ENCODE peak calls at places on chromosomes 5 and 9, in five cellular contexts. R, B, X, Y and G are unnamed samples. For H3K79me2, the result is how much of the 10 kb centered on the place peaks cover.

GRCh38 chr9:98230789-98231188 is 24.7 kb downstream of the TBC1D2 start:
- DNase-seq in R (no peak), X (no peak), B (no peak), Y (peak), G (no peak)

GRCh38 chr5:56814361-56814962 is 887 bp upstream of the MAP3K1 start:
- DNase-seq in B (peak), Y (peak), R (peak), X (no peak), G (peak)

GRCh38 chr5:50440651-50441478 is at the start of gene EMB:
- DNase-seq in B (peak), Y (peak), X (peak), R (peak), G (peak)

GRCh38 chr9:79581794-79582193 is 10.0 kb downstream of the TLE4 start:
- DNase-seq in R (no peak), X (peak), B (no peak), Y (peak), G (peak)

GRCh38 chr5:68057186-68057585 is 158.4 kb upstream of the PIK3R1 start:
- DNase-seq in B (no peak), X (no peak), R (no peak), Y (no peak), G (no peak)

GRCh38 chr5:164296603-164297080 is 791.2 kb downstream of the MAT2B start:
- DNase-seq in R (no peak), Y (peak), X (no peak), B (no peak), G (peak)

GRCh38 chr5:389197-389821 is 53.7 kb upstream of the EXOC3 start:
- DNase-seq in X (no peak), B (no peak), Y (peak), R (no peak), G (peak)

GRCh38 chr5:95261369-95262175 is 23.3 kb downstream of the MCTP1 start:
- DNase-seq in B (no peak), R (no peak), Y (peak), X (peak), G (peak)

GRCh38 chr5:84872768-84873167 is 488.1 kb upstream of the EDIL3 start:
- DNase-seq in R (no peak), Y (no peak), X (no peak), B (no peak), G (no peak)

GRCh38 chr5:143657814-143658395 is 154.1 kb upstream of the HMHB1 start:
- DNase-seq in R (no peak), X (no peak), Y (peak), B (peak), G (no peak)

GRCh38 chr5:172402531-172403190 is 51.7 kb downstream of the SH3PXD2B start:
- DNase-seq in B (no peak), Y (no peak), R (no peak), X (no peak), G (no peak)

GRCh38 chr5:138975098-138975847 is 100.1 kb upstream of the LRRTM2 start:
- DNase-seq in X (no peak), R (no peak), B (no peak), Y (peak), G (no peak)

GRCh38 chr5:93580387-93581100 is 475 bp downstream of the NR2F1-AS1 start:
- DNase-seq in R (no peak), Y (no peak), X (peak), B (no peak), G (peak)

GRCh38 chr5:93583525-93583798 is 440 bp downstream of the NR2F1 start:
- DNase-seq in R (no peak), B (no peak), X (no peak), Y (no peak), G (no peak)

GRCh38 chr5:93582677-93583524 is at the start of gene NR2F1:
- DNase-seq in Y (peak), X (peak), B (peak), R (no peak), G (peak)

GRCh38 chr5:93583799-93584530 is 943 bp downstream of the NR2F1 start:
- DNase-seq in R (peak), B (no peak), Y (peak), X (peak), G (peak)

DNA sequence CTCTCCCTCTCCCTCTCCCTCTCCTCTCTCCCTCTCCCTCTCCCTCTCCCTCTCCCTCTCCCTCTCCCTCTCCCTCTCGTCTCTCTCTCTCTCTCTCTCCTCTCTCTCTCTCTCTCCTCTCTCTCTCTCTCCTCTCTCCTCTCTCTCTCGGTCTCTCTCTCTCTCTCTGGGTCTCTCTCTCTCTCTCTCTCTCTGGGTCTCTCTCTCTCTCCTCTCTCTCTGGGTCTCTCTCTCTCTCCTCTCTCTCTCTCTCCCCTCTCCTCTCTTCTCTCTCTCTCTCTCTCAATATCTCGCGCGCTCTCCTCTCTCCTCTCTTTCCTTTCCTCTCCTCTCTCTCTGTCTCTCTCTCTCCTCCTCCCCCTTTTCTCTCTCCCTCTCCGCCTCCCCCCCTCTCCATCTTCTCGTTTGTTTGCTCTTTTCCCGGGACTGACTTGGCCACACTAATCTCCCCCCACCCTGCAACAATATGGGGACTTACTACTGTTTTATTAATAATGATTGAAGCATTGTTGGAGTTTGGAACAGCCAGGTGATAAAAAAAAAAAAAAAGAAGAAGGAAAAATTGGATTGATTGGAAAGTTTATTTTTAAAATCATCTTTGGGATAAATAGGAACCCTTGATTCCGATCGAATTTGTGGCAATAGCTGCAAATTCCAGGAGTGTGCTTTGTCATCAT is 857 bp upstream of the NR2F1-AS1 start:
- DNase-seq in R (no peak), X (peak), Y (no peak), B (no peak), G (peak)
- H3K79me2 ChIP-seq in R (under half), X (under half), Y (under half), B (under half), G (half or more)

GRCh38 chr5:40507095-40507494 is 172.6 kb upstream of the PTGER4 start:
- DNase-seq in X (no peak), Y (no peak), B (no peak), R (no peak), G (no peak)
- TF ChIP-seq CTCF in X (peak), Y (no peak), B (no peak), R (peak), G (peak)

DNA sequence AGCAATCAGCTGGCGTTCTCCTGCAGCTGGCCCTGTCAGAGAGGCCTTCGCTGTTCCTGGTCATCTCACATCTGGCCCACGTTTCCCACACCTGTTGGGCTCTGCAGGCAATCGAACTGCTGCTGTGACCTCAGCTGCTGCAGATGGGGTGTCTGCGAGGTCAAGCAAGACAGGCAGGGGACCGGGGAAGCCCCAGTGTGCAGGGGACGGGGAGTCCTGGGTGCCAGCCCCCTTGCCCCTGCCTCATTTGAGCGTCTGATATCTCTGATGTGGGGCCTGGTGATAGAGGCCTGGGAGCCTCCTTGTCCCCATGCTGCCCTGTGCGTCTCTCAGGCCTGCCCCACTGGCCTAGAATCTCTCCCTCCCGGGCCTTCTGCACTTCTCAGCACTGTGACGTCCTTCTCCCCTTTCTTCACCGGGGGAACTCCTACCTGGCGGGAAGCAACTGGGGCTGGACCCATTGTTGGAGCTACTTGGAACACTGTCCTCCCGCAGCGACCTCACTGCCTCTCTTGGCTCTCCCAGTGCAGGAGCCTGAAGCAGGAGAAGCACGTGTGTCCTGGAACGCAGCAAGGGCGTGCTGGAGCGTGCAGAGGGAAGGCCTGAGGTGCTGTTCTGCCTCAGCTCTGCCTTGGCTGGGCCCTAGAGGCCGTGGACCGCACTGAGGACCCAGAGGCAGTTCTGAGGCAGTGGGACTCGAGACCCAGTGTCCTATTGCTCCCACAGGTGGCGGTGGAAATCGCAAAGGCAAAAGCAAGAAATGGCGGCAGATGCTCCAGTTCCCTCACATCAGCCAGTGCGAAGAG is 3.9 kb downstream of the GRK6 start:
- DNase-seq in Y (no peak), R (peak), B (no peak), X (peak), G (peak)
- H3K79me2 ChIP-seq in Y (under half), R (under half), B (under half), X (under half), G (under half)

DNA sequence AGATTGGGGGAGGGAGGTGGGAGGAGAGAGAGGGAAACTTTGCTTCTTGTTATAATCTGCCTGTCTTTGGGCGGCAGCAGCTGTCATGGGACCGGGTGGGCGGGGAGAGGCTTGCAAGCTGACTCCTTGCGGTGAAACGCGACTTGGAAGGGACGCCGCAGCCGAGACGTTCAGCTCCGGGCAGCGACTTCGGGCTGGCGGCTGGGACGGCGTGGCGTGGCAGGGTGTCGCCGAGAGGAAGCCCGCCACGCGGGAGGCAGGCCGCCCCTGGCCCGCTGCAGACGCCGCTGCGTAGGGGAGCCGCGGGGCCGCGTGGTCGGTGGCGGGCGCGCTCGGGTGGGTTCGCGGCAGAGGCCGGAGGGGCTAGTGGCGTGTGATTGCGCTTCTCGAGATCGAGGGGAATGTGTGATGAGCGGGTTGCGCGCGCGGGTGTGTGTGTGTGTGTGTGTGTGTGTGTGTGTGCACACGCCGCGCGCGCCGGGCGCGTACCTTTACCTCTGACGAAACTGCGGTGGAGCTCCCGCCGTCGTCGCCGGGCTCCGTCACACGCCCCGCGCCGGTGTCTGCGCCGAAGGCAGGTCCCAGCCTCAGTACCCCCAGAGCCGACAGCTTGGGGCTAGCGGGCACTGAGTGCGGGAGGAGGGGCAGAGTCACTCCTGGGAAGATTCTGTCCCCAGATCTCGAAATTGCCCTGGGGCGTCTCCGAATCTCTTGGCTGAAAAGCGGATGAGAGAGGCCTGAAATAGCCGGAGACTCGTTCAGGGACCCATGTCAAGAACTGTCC is 1.7 kb downstream of the PPARGC1B start:
- DNase-seq in Y (peak), B (peak), R (peak), X (peak), G (peak)
- TF ChIP-seq CTCF in Y (no peak), B (no peak), R (no peak), X (no peak), G (no peak)

DNA sequence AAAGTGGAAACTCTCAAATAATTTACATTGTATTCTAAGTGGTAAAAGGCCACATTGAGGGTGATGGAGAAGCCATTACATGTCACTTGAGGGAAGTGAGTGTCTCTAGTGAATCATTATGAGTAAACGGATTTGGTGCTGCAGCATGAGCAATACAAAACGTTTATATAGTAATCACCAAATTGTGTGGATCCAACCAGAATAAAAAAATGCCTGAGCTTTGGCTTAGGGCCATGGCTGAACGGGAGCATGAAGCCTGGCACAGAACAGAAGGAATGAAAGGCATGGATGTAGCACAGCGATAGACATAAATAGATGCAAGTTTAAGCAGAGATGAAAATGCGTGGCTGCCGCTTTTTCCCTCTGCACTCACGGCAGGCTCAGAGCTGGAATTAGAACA is 58.3 kb downstream of the PTTG1 start:
- DNase-seq in R (no peak), B (no peak), X (peak), Y (no peak), G (peak)
- H3K79me2 ChIP-seq in R (under half), B (under half), X (under half), Y (under half), G (under half)

GRCh38 chr5:18113724-18114123 is 479.5 kb downstream of the TAF11L14 start:
- DNase-seq in R (no peak), B (no peak), Y (peak), X (peak), G (no peak)

GRCh38 chr5:18119156-18119785 is 485.0 kb downstream of the TAF11L14 start:
- DNase-seq in Y (no peak), R (no peak), B (no peak), X (no peak), G (no peak)

GRCh38 chr5:18112066-18112465 is 477.8 kb downstream of the TAF11L14 start:
- DNase-seq in X (no peak), R (no peak), B (no peak), Y (no peak), G (peak)

DNA sequence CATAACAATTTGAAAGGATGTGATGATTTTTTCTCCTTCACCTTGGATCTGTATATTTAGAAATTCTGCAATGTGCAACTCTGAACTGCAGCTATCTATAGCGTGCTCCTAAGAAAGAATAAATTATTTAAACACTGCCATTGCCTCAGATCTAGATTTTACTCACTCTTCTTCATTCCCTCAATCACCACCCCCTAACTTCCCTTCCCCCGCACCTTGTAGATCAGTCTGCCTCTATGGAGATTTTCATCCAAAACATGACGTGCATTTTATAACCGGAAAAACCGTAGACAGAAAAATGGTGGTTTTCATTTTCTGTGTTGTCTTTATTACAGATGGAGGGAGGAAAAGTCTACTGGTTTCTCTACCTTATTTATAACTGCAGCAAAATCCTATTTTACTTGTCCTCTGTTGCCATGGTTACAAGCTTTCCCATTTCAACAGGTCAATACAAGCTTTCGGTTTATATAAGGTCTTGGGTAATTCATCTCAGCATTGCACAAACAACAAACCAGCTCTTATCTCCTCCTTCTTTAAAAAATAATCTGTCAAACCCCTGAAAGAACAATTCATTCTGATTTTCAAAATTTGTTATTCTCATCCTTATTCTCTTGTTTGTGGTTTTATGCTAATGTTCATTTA is 480.0 kb downstream of the TAF11L14 start:
- DNase-seq in Y (no peak), B (no peak), R (no peak), X (peak), G (no peak)
- TF ChIP-seq CTCF in Y (no peak), B (no peak), R (no peak), X (no peak), G (no peak)

GRCh38 chr5:72474117-72474915 is 32.9 kb downstream of the ZNF366 start:
- DNase-seq in B (no peak), Y (no peak), X (no peak), R (no peak), G (no peak)
- H3K79me2 ChIP-seq in B (under half), Y (under half), X (under half), R (under half), G (under half)